ENCODE peak calls at places on chromosomes 2 and 18, in eight cellular contexts. One of them, this sample, is unnamed.

GRCh38 chr2:101430161-101430560 is 42.9 kb upstream of the CREG2 start:
- DNase-seq in globus pallidus: no peak
- DNase-seq in stimulated activated CD4-positive, alpha-beta T cell treated with anti-CD3 and anti-CD28 coated beads, Interleukin-1b, Interleukin-23, amount 100 ng/mL, for 24 hours: no peak
- DNase-seq in germinal center: no peak
- DNase-seq in Jurkat, Clone E6-1: no peak
- DNase-seq in HCT116: no peak
- DNase-seq in RWPE1: no peak
- DNase-seq in central memory CD8-positive, alpha-beta T cell: no peak
- DNase-seq in this sample: no peak

GRCh38 chr2:84539729-84540128 is 23.4 kb downstream of the DNAH6 start:
- DNase-seq in globus pallidus: no peak
- DNase-seq in stimulated activated CD4-positive, alpha-beta T cell treated with anti-CD3 and anti-CD28 coated beads, Interleukin-1b, Interleukin-23, amount 100 ng/mL, for 24 hours: no peak
- DNase-seq in germinal center: no peak
- DNase-seq in Jurkat, Clone E6-1: no peak
- DNase-seq in HCT116: no peak
- DNase-seq in RWPE1: no peak
- DNase-seq in central memory CD8-positive, alpha-beta T cell: no peak
- DNase-seq in this sample: no peak

GRCh38 chr2:117949800-117950199 is 64.1 kb downstream of the CCDC93 start:
- DNase-seq in globus pallidus: no peak
- DNase-seq in stimulated activated CD4-positive, alpha-beta T cell treated with anti-CD3 and anti-CD28 coated beads, Interleukin-1b, Interleukin-23, amount 100 ng/mL, for 24 hours: no peak
- DNase-seq in germinal center: no peak
- DNase-seq in Jurkat, Clone E6-1: no peak
- DNase-seq in HCT116: no peak
- DNase-seq in RWPE1: no peak
- DNase-seq in central memory CD8-positive, alpha-beta T cell: no peak
- DNase-seq in this sample: no peak

GRCh38 chr2:12556762-12557161 is 160.0 kb upstream of the TRIB2 start:
- DNase-seq in globus pallidus: no peak
- DNase-seq in stimulated activated CD4-positive, alpha-beta T cell treated with anti-CD3 and anti-CD28 coated beads, Interleukin-1b, Interleukin-23, amount 100 ng/mL, for 24 hours: no peak
- DNase-seq in germinal center: no peak
- DNase-seq in Jurkat, Clone E6-1: no peak
- DNase-seq in HCT116: no peak
- DNase-seq in RWPE1: no peak
- DNase-seq in central memory CD8-positive, alpha-beta T cell: no peak
- DNase-seq in this sample: no peak

GRCh38 chr2:66867038-66867380 is 432.1 kb downstream of the MEIS1 start:
- DNase-seq in globus pallidus: no peak
- DNase-seq in stimulated activated CD4-positive, alpha-beta T cell treated with anti-CD3 and anti-CD28 coated beads, Interleukin-1b, Interleukin-23, amount 100 ng/mL, for 24 hours: no peak
- DNase-seq in germinal center: no peak
- DNase-seq in Jurkat, Clone E6-1: no peak
- DNase-seq in HCT116: no peak
- DNase-seq in RWPE1: no peak
- DNase-seq in central memory CD8-positive, alpha-beta T cell: no peak
- DNase-seq in this sample: no peak

GRCh38 chr2:160613466-160614153 is 120.0 kb upstream of the RBMS1 start:
- DNase-seq in globus pallidus: no peak
- DNase-seq in stimulated activated CD4-positive, alpha-beta T cell treated with anti-CD3 and anti-CD28 coated beads, Interleukin-1b, Interleukin-23, amount 100 ng/mL, for 24 hours: no peak
- DNase-seq in germinal center: no peak
- DNase-seq in Jurkat, Clone E6-1: no peak
- DNase-seq in HCT116: no peak
- DNase-seq in RWPE1: peak
- DNase-seq in central memory CD8-positive, alpha-beta T cell: no peak
- DNase-seq in this sample: no peak

GRCh38 chr2:72146357-72147302 is 1.0 kb downstream of the CYP26B1 start:
- DNase-seq in globus pallidus: no peak
- DNase-seq in stimulated activated CD4-positive, alpha-beta T cell treated with anti-CD3 and anti-CD28 coated beads, Interleukin-1b, Interleukin-23, amount 100 ng/mL, for 24 hours: no peak
- DNase-seq in germinal center: no peak
- DNase-seq in Jurkat, Clone E6-1: no peak
- DNase-seq in HCT116: no peak
- DNase-seq in RWPE1: no peak
- DNase-seq in central memory CD8-positive, alpha-beta T cell: peak
- DNase-seq in this sample: no peak

GRCh38 chr2:206112108-206112507 is 26.1 kb upstream of the INO80D start:
- DNase-seq in globus pallidus: no peak
- DNase-seq in stimulated activated CD4-positive, alpha-beta T cell treated with anti-CD3 and anti-CD28 coated beads, Interleukin-1b, Interleukin-23, amount 100 ng/mL, for 24 hours: no peak
- DNase-seq in germinal center: no peak
- DNase-seq in Jurkat, Clone E6-1: no peak
- DNase-seq in HCT116: no peak
- DNase-seq in RWPE1: no peak
- DNase-seq in central memory CD8-positive, alpha-beta T cell: no peak
- DNase-seq in this sample: no peak

GRCh38 chr2:30979822-30980245 is 158.4 kb downstream of the GALNT14 start:
- DNase-seq in globus pallidus: no peak
- DNase-seq in stimulated activated CD4-positive, alpha-beta T cell treated with anti-CD3 and anti-CD28 coated beads, Interleukin-1b, Interleukin-23, amount 100 ng/mL, for 24 hours: no peak
- DNase-seq in germinal center: no peak
- DNase-seq in Jurkat, Clone E6-1: no peak
- DNase-seq in HCT116: peak
- DNase-seq in RWPE1: peak
- DNase-seq in central memory CD8-positive, alpha-beta T cell: no peak
- DNase-seq in this sample: no peak

GRCh38 chr2:111209045-111209514 is 88.4 kb downstream of the BCL2L11 start:
- DNase-seq in globus pallidus: no peak
- DNase-seq in stimulated activated CD4-positive, alpha-beta T cell treated with anti-CD3 and anti-CD28 coated beads, Interleukin-1b, Interleukin-23, amount 100 ng/mL, for 24 hours: no peak
- DNase-seq in germinal center: no peak
- DNase-seq in Jurkat, Clone E6-1: no peak
- DNase-seq in HCT116: no peak
- DNase-seq in RWPE1: no peak
- DNase-seq in central memory CD8-positive, alpha-beta T cell: no peak
- DNase-seq in this sample: no peak

GRCh38 chr2:28280576-28280975 is 112.1 kb upstream of the FOSL2 start:
- DNase-seq in globus pallidus: no peak
- DNase-seq in stimulated activated CD4-positive, alpha-beta T cell treated with anti-CD3 and anti-CD28 coated beads, Interleukin-1b, Interleukin-23, amount 100 ng/mL, for 24 hours: no peak
- DNase-seq in germinal center: no peak
- DNase-seq in Jurkat, Clone E6-1: no peak
- DNase-seq in HCT116: no peak
- DNase-seq in RWPE1: no peak
- DNase-seq in central memory CD8-positive, alpha-beta T cell: no peak
- DNase-seq in this sample: no peak

GRCh38 chr2:225041871-225042799 is at the start of gene DOCK10:
- DNase-seq in globus pallidus: peak
- DNase-seq in stimulated activated CD4-positive, alpha-beta T cell treated with anti-CD3 and anti-CD28 coated beads, Interleukin-1b, Interleukin-23, amount 100 ng/mL, for 24 hours: peak
- DNase-seq in germinal center: peak
- DNase-seq in Jurkat, Clone E6-1: peak
- DNase-seq in HCT116: no peak
- DNase-seq in RWPE1: peak
- DNase-seq in central memory CD8-positive, alpha-beta T cell: peak
- DNase-seq in this sample: no peak

GRCh38 chr2:195212586-195212985 is 444.4 kb upstream of the SLC39A10 start:
- DNase-seq in globus pallidus: no peak
- DNase-seq in stimulated activated CD4-positive, alpha-beta T cell treated with anti-CD3 and anti-CD28 coated beads, Interleukin-1b, Interleukin-23, amount 100 ng/mL, for 24 hours: no peak
- DNase-seq in germinal center: no peak
- DNase-seq in Jurkat, Clone E6-1: no peak
- DNase-seq in HCT116: no peak
- DNase-seq in RWPE1: no peak
- DNase-seq in central memory CD8-positive, alpha-beta T cell: no peak
- DNase-seq in this sample: no peak

GRCh38 chr2:226800941-226801784 is 1.5 kb upstream of the IRS1 start:
- DNase-seq in globus pallidus: peak
- DNase-seq in stimulated activated CD4-positive, alpha-beta T cell treated with anti-CD3 and anti-CD28 coated beads, Interleukin-1b, Interleukin-23, amount 100 ng/mL, for 24 hours: peak
- DNase-seq in germinal center: peak
- DNase-seq in Jurkat, Clone E6-1: peak
- DNase-seq in HCT116: no peak
- DNase-seq in RWPE1: peak
- DNase-seq in central memory CD8-positive, alpha-beta T cell: no peak
- DNase-seq in this sample: no peak

GRCh38 chr2:216015722-216016464 is 2.5 kb upstream of the MREG start:
- DNase-seq in globus pallidus: no peak
- DNase-seq in stimulated activated CD4-positive, alpha-beta T cell treated with anti-CD3 and anti-CD28 coated beads, Interleukin-1b, Interleukin-23, amount 100 ng/mL, for 24 hours: no peak
- DNase-seq in germinal center: peak
- DNase-seq in Jurkat, Clone E6-1: peak
- DNase-seq in HCT116: no peak
- DNase-seq in RWPE1: no peak
- DNase-seq in central memory CD8-positive, alpha-beta T cell: peak
- DNase-seq in this sample: no peak

GRCh38 chr2:166088634-166089033 is 39.2 kb downstream of the SCN1A start:
- DNase-seq in globus pallidus: no peak
- DNase-seq in stimulated activated CD4-positive, alpha-beta T cell treated with anti-CD3 and anti-CD28 coated beads, Interleukin-1b, Interleukin-23, amount 100 ng/mL, for 24 hours: no peak
- DNase-seq in germinal center: no peak
- DNase-seq in Jurkat, Clone E6-1: no peak
- DNase-seq in HCT116: no peak
- DNase-seq in RWPE1: no peak
- DNase-seq in central memory CD8-positive, alpha-beta T cell: no peak
- DNase-seq in this sample: no peak

GRCh38 chr18:11470941-11471340 is 138.5 kb upstream of the SLC35G4 start:
- DNase-seq in globus pallidus: peak
- DNase-seq in stimulated activated CD4-positive, alpha-beta T cell treated with anti-CD3 and anti-CD28 coated beads, Interleukin-1b, Interleukin-23, amount 100 ng/mL, for 24 hours: no peak
- DNase-seq in germinal center: no peak
- DNase-seq in Jurkat, Clone E6-1: peak
- DNase-seq in HCT116: no peak
- DNase-seq in RWPE1: no peak
- DNase-seq in central memory CD8-positive, alpha-beta T cell: no peak
- DNase-seq in this sample: no peak

GRCh38 chr2:62783679-62784078 is 78.2 kb downstream of the EHBP1 start:
- DNase-seq in globus pallidus: no peak
- DNase-seq in stimulated activated CD4-positive, alpha-beta T cell treated with anti-CD3 and anti-CD28 coated beads, Interleukin-1b, Interleukin-23, amount 100 ng/mL, for 24 hours: no peak
- DNase-seq in germinal center: no peak
- DNase-seq in Jurkat, Clone E6-1: no peak
- DNase-seq in HCT116: no peak
- DNase-seq in RWPE1: no peak
- DNase-seq in central memory CD8-positive, alpha-beta T cell: no peak
- DNase-seq in this sample: no peak

GRCh38 chr2:86032861-86033595 is 72.7 kb downstream of the POLR1A start:
- DNase-seq in globus pallidus: no peak
- DNase-seq in stimulated activated CD4-positive, alpha-beta T cell treated with anti-CD3 and anti-CD28 coated beads, Interleukin-1b, Interleukin-23, amount 100 ng/mL, for 24 hours: no peak
- DNase-seq in germinal center: no peak
- DNase-seq in Jurkat, Clone E6-1: no peak
- DNase-seq in HCT116: no peak
- DNase-seq in RWPE1: no peak
- DNase-seq in central memory CD8-positive, alpha-beta T cell: no peak
- DNase-seq in this sample: no peak

GRCh38 chr2:128607981-128608506 is 289.4 kb upstream of the HS6ST1 start:
- DNase-seq in globus pallidus: no peak
- DNase-seq in stimulated activated CD4-positive, alpha-beta T cell treated with anti-CD3 and anti-CD28 coated beads, Interleukin-1b, Interleukin-23, amount 100 ng/mL, for 24 hours: no peak
- DNase-seq in germinal center: no peak
- DNase-seq in Jurkat, Clone E6-1: no peak
- DNase-seq in HCT116: no peak
- DNase-seq in RWPE1: no peak
- DNase-seq in central memory CD8-positive, alpha-beta T cell: no peak
- DNase-seq in this sample: no peak

GRCh38 chr2:119011162-119011909 is 69.3 kb downstream of the MARCO start:
- DNase-seq in globus pallidus: peak
- DNase-seq in stimulated activated CD4-positive, alpha-beta T cell treated with anti-CD3 and anti-CD28 coated beads, Interleukin-1b, Interleukin-23, amount 100 ng/mL, for 24 hours: no peak
- DNase-seq in germinal center: peak
- DNase-seq in Jurkat, Clone E6-1: no peak
- DNase-seq in HCT116: peak
- DNase-seq in RWPE1: peak
- DNase-seq in central memory CD8-positive, alpha-beta T cell: no peak
- DNase-seq in this sample: no peak

GRCh38 chr2:138830547-138830946 is 50.4 kb upstream of the NXPH2 start:
- DNase-seq in globus pallidus: no peak
- DNase-seq in stimulated activated CD4-positive, alpha-beta T cell treated with anti-CD3 and anti-CD28 coated beads, Interleukin-1b, Interleukin-23, amount 100 ng/mL, for 24 hours: no peak
- DNase-seq in germinal center: no peak
- DNase-seq in Jurkat, Clone E6-1: no peak
- DNase-seq in HCT116: no peak
- DNase-seq in RWPE1: no peak
- DNase-seq in central memory CD8-positive, alpha-beta T cell: no peak
- DNase-seq in this sample: no peak

GRCh38 chr2:84741182-84741822 is 139.6 kb downstream of the TRABD2A start:
- DNase-seq in globus pallidus: no peak
- DNase-seq in stimulated activated CD4-positive, alpha-beta T cell treated with anti-CD3 and anti-CD28 coated beads, Interleukin-1b, Interleukin-23, amount 100 ng/mL, for 24 hours: peak
- DNase-seq in germinal center: peak
- DNase-seq in Jurkat, Clone E6-1: peak
- DNase-seq in HCT116: peak
- DNase-seq in RWPE1: no peak
- DNase-seq in central memory CD8-positive, alpha-beta T cell: peak
- DNase-seq in this sample: no peak

GRCh38 chr18:9348079-9348671 is 13.6 kb downstream of the TWSG1 start:
- DNase-seq in globus pallidus: no peak
- DNase-seq in stimulated activated CD4-positive, alpha-beta T cell treated with anti-CD3 and anti-CD28 coated beads, Interleukin-1b, Interleukin-23, amount 100 ng/mL, for 24 hours: no peak
- DNase-seq in germinal center: no peak
- DNase-seq in Jurkat, Clone E6-1: peak
- DNase-seq in HCT116: no peak
- DNase-seq in RWPE1: no peak
- DNase-seq in central memory CD8-positive, alpha-beta T cell: no peak
- DNase-seq in this sample: no peak

GRCh38 chr2:15010346-15010745 is 377.8 kb downstream of the LRATD1 start:
- DNase-seq in globus pallidus: no peak
- DNase-seq in stimulated activated CD4-positive, alpha-beta T cell treated with anti-CD3 and anti-CD28 coated beads, Interleukin-1b, Interleukin-23, amount 100 ng/mL, for 24 hours: no peak
- DNase-seq in germinal center: no peak
- DNase-seq in Jurkat, Clone E6-1: no peak
- DNase-seq in HCT116: no peak
- DNase-seq in RWPE1: no peak
- DNase-seq in central memory CD8-positive, alpha-beta T cell: no peak
- DNase-seq in this sample: no peak

GRCh38 chr2:10635430-10635829 is 54.3 kb downstream of the NOL10 start:
- DNase-seq in globus pallidus: no peak
- DNase-seq in stimulated activated CD4-positive, alpha-beta T cell treated with anti-CD3 and anti-CD28 coated beads, Interleukin-1b, Interleukin-23, amount 100 ng/mL, for 24 hours: no peak
- DNase-seq in germinal center: no peak
- DNase-seq in Jurkat, Clone E6-1: no peak
- DNase-seq in HCT116: no peak
- DNase-seq in RWPE1: no peak
- DNase-seq in central memory CD8-positive, alpha-beta T cell: no peak
- DNase-seq in this sample: no peak

GRCh38 chr2:65637061-65637460 is 204.7 kb upstream of the SPRED2 start:
- DNase-seq in globus pallidus: no peak
- DNase-seq in stimulated activated CD4-positive, alpha-beta T cell treated with anti-CD3 and anti-CD28 coated beads, Interleukin-1b, Interleukin-23, amount 100 ng/mL, for 24 hours: no peak
- DNase-seq in germinal center: no peak
- DNase-seq in Jurkat, Clone E6-1: no peak
- DNase-seq in HCT116: no peak
- DNase-seq in RWPE1: no peak
- DNase-seq in central memory CD8-positive, alpha-beta T cell: no peak
- DNase-seq in this sample: no peak

GRCh38 chr2:138652378-138652777 is 127.8 kb downstream of the NXPH2 start:
- DNase-seq in globus pallidus: no peak
- DNase-seq in stimulated activated CD4-positive, alpha-beta T cell treated with anti-CD3 and anti-CD28 coated beads, Interleukin-1b, Interleukin-23, amount 100 ng/mL, for 24 hours: no peak
- DNase-seq in germinal center: no peak
- DNase-seq in Jurkat, Clone E6-1: no peak
- DNase-seq in HCT116: no peak
- DNase-seq in RWPE1: no peak
- DNase-seq in central memory CD8-positive, alpha-beta T cell: no peak
- DNase-seq in this sample: no peak

GRCh38 chr2:48249631-48250473 is 280.1 kb upstream of the STON1 start:
- DNase-seq in globus pallidus: no peak
- DNase-seq in stimulated activated CD4-positive, alpha-beta T cell treated with anti-CD3 and anti-CD28 coated beads, Interleukin-1b, Interleukin-23, amount 100 ng/mL, for 24 hours: no peak
- DNase-seq in germinal center: no peak
- DNase-seq in Jurkat, Clone E6-1: no peak
- DNase-seq in HCT116: no peak
- DNase-seq in RWPE1: no peak
- DNase-seq in central memory CD8-positive, alpha-beta T cell: no peak
- DNase-seq in this sample: no peak

GRCh38 chr18:36830141-36830495 is 1.2 kb downstream of the KIAA1328 start:
- DNase-seq in globus pallidus: no peak
- DNase-seq in stimulated activated CD4-positive, alpha-beta T cell treated with anti-CD3 and anti-CD28 coated beads, Interleukin-1b, Interleukin-23, amount 100 ng/mL, for 24 hours: no peak
- DNase-seq in germinal center: no peak
- DNase-seq in Jurkat, Clone E6-1: no peak
- DNase-seq in HCT116: no peak
- DNase-seq in RWPE1: no peak
- DNase-seq in central memory CD8-positive, alpha-beta T cell: no peak
- DNase-seq in this sample: no peak

GRCh38 chr2:182291296-182291695 is 135.5 kb downstream of the PDE1A start:
- DNase-seq in globus pallidus: no peak
- DNase-seq in stimulated activated CD4-positive, alpha-beta T cell treated with anti-CD3 and anti-CD28 coated beads, Interleukin-1b, Interleukin-23, amount 100 ng/mL, for 24 hours: no peak
- DNase-seq in germinal center: no peak
- DNase-seq in Jurkat, Clone E6-1: no peak
- DNase-seq in HCT116: no peak
- DNase-seq in RWPE1: no peak
- DNase-seq in central memory CD8-positive, alpha-beta T cell: no peak
- DNase-seq in this sample: no peak

GRCh38 chr2:108315408-108316193 is 26.9 kb downstream of the SULT1C2 start:
- DNase-seq in globus pallidus: no peak
- DNase-seq in stimulated activated CD4-positive, alpha-beta T cell treated with anti-CD3 and anti-CD28 coated beads, Interleukin-1b, Interleukin-23, amount 100 ng/mL, for 24 hours: no peak
- DNase-seq in germinal center: no peak
- DNase-seq in Jurkat, Clone E6-1: no peak
- DNase-seq in HCT116: no peak
- DNase-seq in RWPE1: no peak
- DNase-seq in central memory CD8-positive, alpha-beta T cell: no peak
- DNase-seq in this sample: no peak

GRCh38 chr18:24913507-24914147 is 438.3 kb downstream of the ZNF521 start:
- DNase-seq in globus pallidus: no peak
- DNase-seq in stimulated activated CD4-positive, alpha-beta T cell treated with anti-CD3 and anti-CD28 coated beads, Interleukin-1b, Interleukin-23, amount 100 ng/mL, for 24 hours: no peak
- DNase-seq in germinal center: no peak
- DNase-seq in Jurkat, Clone E6-1: no peak
- DNase-seq in HCT116: no peak
- DNase-seq in RWPE1: no peak
- DNase-seq in central memory CD8-positive, alpha-beta T cell: no peak
- DNase-seq in this sample: no peak

GRCh38 chr2:190812506-190813294 is 67.9 kb upstream of the GLS start:
- DNase-seq in globus pallidus: no peak
- DNase-seq in stimulated activated CD4-positive, alpha-beta T cell treated with anti-CD3 and anti-CD28 coated beads, Interleukin-1b, Interleukin-23, amount 100 ng/mL, for 24 hours: no peak
- DNase-seq in germinal center: no peak
- DNase-seq in Jurkat, Clone E6-1: no peak
- DNase-seq in HCT116: no peak
- DNase-seq in RWPE1: no peak
- DNase-seq in central memory CD8-positive, alpha-beta T cell: no peak
- DNase-seq in this sample: no peak